ENCODE peak calls at places on chromosomes 11 and 22, in four cellular contexts. P is tibial nerve; B is activated CD4-positive, alpha-beta T cell treated with anti-CD3 and anti-CD28 coated beads for 1 hour; V is mesenchymal stem cell. X is an unnamed sample.

GRCh38 chr11:130726647-130727046 is 189.6 kb downstream of the SNX19 start:
- DNase-seq in P (no peak), B (no peak), V (no peak), X (no peak)

GRCh38 chr11:823441-824291 is 4.1 kb upstream of the CRACR2B start:
- DNase-seq in P (no peak), B (no peak), V (no peak), X (no peak)

GRCh38 chr11:47714554-47715081 is 551 bp downstream of the AGBL2 start:
- DNase-seq in P (no peak), B (no peak), V (peak; percentile 35), X (no peak)

GRCh38 chr11:27413218-27413617 is 50.2 kb upstream of the CCDC34 start:
- DNase-seq in P (no peak), B (no peak), V (no peak), X (no peak)

GRCh38 chr11:121762820-121763219 is 310.1 kb upstream of the SORL1-AS1 start:
- DNase-seq in P (no peak), B (no peak), V (no peak), X (peak; percentile 15)

GRCh38 chr11:63592975-63593395 is 21.2 kb downstream of the PLAAT3 start:
- DNase-seq in P (no peak), B (no peak), V (no peak), X (peak; percentile 56)

GRCh38 chr11:116610190-116610589 is 162.6 kb downstream of the BUD13 start:
- DNase-seq in P (no peak), B (no peak), V (no peak), X (no peak)

GRCh38 chr11:117396970-117397369 is 69.3 kb downstream of the CEP164 start:
- DNase-seq in P (no peak), B (no peak), V (no peak), X (no peak)

GRCh38 chr22:28316014-28316413 is 363.6 kb downstream of the TTC28 start:
- DNase-seq in P (no peak), B (no peak), V (no peak), X (peak; percentile 24)

GRCh38 chr22:41957941-41958556 is 6.1 kb downstream of the SMIM45 start:
- DNase-seq in P (no peak), B (no peak), V (no peak), X (no peak)

GRCh38 chr22:24585461-24585860 is 7.4 kb downstream of the LRRC75B start:
- DNase-seq in P (no peak), B (no peak), V (no peak), X (no peak)

GRCh38 chr11:122686106-122686505 is 30.6 kb downstream of the UBASH3B start:
- DNase-seq in P (no peak), B (no peak), V (peak; percentile 91), X (peak; percentile 23)

GRCh38 chr11:9839550-9839949 is 175.7 kb downstream of the SWAP70 start:
- DNase-seq in P (no peak), B (no peak), V (no peak), X (no peak)

X was measured in dermis blood vessel endothelial cell.